ENCODE peak calls at places on chromosomes 12 and 14, in seven cellular contexts. P is kidney, Q is iPS DF 6.9, S is transverse colon, X is heart left ventricle, O is fibroblast of lung, D is heart right ventricle. B is an unnamed sample. For H3K4me1, the result is how much of the 10 kb centered on the place peaks cover.

GRCh38 chr14:80981156-80981555 is 25.7 kb downstream of the TSHR start:
- DNase-seq in P (no peak), Q (no peak), S (no peak), X (no peak), O (no peak), D (no peak), B (no peak)

GRCh38 chr12:55670213-55670730 is 33.6 kb downstream of the OR10P1 start:
- DNase-seq in P (no peak), Q (no peak), S (peak), X (no peak), O (no peak), D (no peak), B (no peak)

GRCh38 chr12:12333980-12334709 is 15.9 kb downstream of the MANSC1 start:
- DNase-seq in P (no peak), Q (no peak), S (peak), X (peak), O (peak), D (peak), B (peak)

GRCh38 chr12:13165578-13166120 is 30.9 kb upstream of the EMP1 start:
- DNase-seq in P (peak), Q (no peak), S (peak), X (peak), O (peak), D (peak), B (peak)

GRCh38 chr14:68476212-68476964 is 316.5 kb downstream of the ZFP36L1 start:
- DNase-seq in P (peak), Q (no peak), S (peak), X (peak), O (peak), D (peak), B (peak)

GRCh38 chr12:107320929-107321618 is 227.7 kb upstream of the CRY1 start:
- DNase-seq in P (no peak), Q (no peak), S (peak), X (peak), O (peak), D (no peak), B (peak)

GRCh38 chr12:108567974-108568652 is 5.7 kb downstream of the ISCU start:
- DNase-seq in P (no peak), Q (no peak), S (no peak), X (no peak), O (peak), D (no peak), B (no peak)

GRCh38 chr14:23866269-23866668 is 87.3 kb upstream of the DHRS4 start:
- DNase-seq in P (no peak), Q (no peak), S (no peak), X (no peak), O (no peak), D (no peak), B (no peak)

GRCh38 chr14:102795060-102795925 is 18.0 kb downstream of the TRAF3 start:
- DNase-seq in P (no peak), Q (no peak), S (peak), X (peak), O (peak), D (no peak), B (peak)

GRCh38 chr12:10717410-10717809 is 5.7 kb downstream of the YBX3 start:
- DNase-seq in P (no peak), Q (no peak), S (no peak), X (no peak), O (peak), D (no peak), B (no peak)

GRCh38 chr14:95364481-95365209 is 44.9 kb upstream of the CLMN start:
- DNase-seq in P (no peak), Q (no peak), S (no peak), X (no peak), O (no peak), D (no peak), B (no peak)

GRCh38 chr12:14716848-14717444 is 20.5 kb upstream of the GUCY2C start:
- DNase-seq in P (no peak), Q (no peak), S (peak), X (no peak), O (peak), D (no peak), B (no peak)

GRCh38 chr14:76647699-76648298 is 113.5 kb upstream of the VASH1 start:
- DNase-seq in P (no peak), Q (peak), S (peak), X (no peak), O (peak), D (no peak), B (no peak)

GRCh38 chr14:90803249-90803648 is 13.0 kb downstream of the TTC7B start:
- DNase-seq in P (no peak), Q (no peak), S (no peak), X (no peak), O (no peak), D (no peak), B (no peak)

GRCh38 chr12:71947645-71948105 is 9.0 kb downstream of the TPH2 start:
- DNase-seq in P (no peak), Q (peak), S (no peak), X (no peak), O (peak), D (no peak), B (no peak)

GRCh38 chr12:104751024-104751570 is 207.0 kb downstream of the SLC41A2 start:
- DNase-seq in P (no peak), Q (no peak), S (no peak), X (no peak), O (no peak), D (no peak), B (no peak)

GRCh38 chr12:95473440-95473946 is 459 bp upstream of the METAP2 start:
- DNase-seq in P (no peak), Q (no peak), S (peak), X (peak), O (peak), D (no peak), B (no peak)

GRCh38 chr12:127829974-127830543 is 436.9 kb upstream of the TMEM132C start:
- DNase-seq in P (no peak), Q (no peak), S (no peak), X (no peak), O (peak), D (no peak), B (no peak)

GRCh38 chr12:44876554-44877275 is 600 bp upstream of the NELL2 start:
- DNase-seq in P (peak), Q (peak), S (no peak), X (no peak), O (peak), D (peak), B (peak)

GRCh38 chr14:38616959-38617358 is 361.1 kb upstream of the CLEC14A start:
- DNase-seq in P (no peak), Q (no peak), S (no peak), X (no peak), O (no peak), D (no peak), B (no peak)

GRCh38 chr14:95098984-95099599 is 58.2 kb downstream of the DICER1 start:
- DNase-seq in P (peak), Q (peak), S (peak), X (peak), O (peak), D (peak), B (peak)

GRCh38 chr12:96104566-96104965 is 69.2 kb upstream of the LTA4H start:
- DNase-seq in P (no peak), Q (no peak), S (no peak), X (no peak), O (no peak), D (no peak), B (no peak)

GRCh38 chr14:51094282-51094821 is 553 bp downstream of the TRIM9 start:
- DNase-seq in P (peak), Q (no peak), S (no peak), X (no peak), O (peak), D (peak), B (peak)

GRCh38 chr12:108572166-108572790 is 9.9 kb downstream of the ISCU start:
- DNase-seq in P (no peak), Q (no peak), S (no peak), X (no peak), O (peak), D (no peak), B (no peak)

GRCh38 chr14:64584185-64584584 is 34.4 kb downstream of the PPP1R36 start:
- DNase-seq in P (no peak), Q (no peak), S (no peak), X (no peak), O (no peak), D (no peak), B (no peak)

GRCh38 chr14:68654471-68654941 is 138.4 kb downstream of the ZFP36L1 start:
- DNase-seq in P (no peak), Q (no peak), S (no peak), X (no peak), O (peak), D (no peak), B (peak)

GRCh38 chr14:105169776-105170655 is 1.4 kb upstream of the JAG2 start:
- DNase-seq in P (no peak), Q (no peak), S (no peak), X (no peak), O (no peak), D (no peak), B (no peak)

GRCh38 chr12:105083551-105084105 is 630 bp downstream of the ALDH1L2 start:
- DNase-seq in P (peak), Q (no peak), S (peak), X (peak), O (peak), D (peak), B (peak)

GRCh38 chr12:88716240-88716639 is 136.0 kb upstream of the KITLG start:
- DNase-seq in P (no peak), Q (no peak), S (no peak), X (no peak), O (no peak), D (no peak), B (no peak)

GRCh38 chr14:50344116-50344775 is 32.1 kb downstream of the DMAC2L start:
- DNase-seq in P (no peak), Q (no peak), S (no peak), X (no peak), O (peak), D (no peak), B (no peak)

GRCh38 chr14:67510121-67510520 is 21.6 kb upstream of the TMEM229B start:
- DNase-seq in P (no peak), Q (no peak), S (no peak), X (no peak), O (peak), D (no peak), B (no peak)

GRCh38 chr12:5200276-5201087 is 156.8 kb downstream of the KCNA5 start:
- DNase-seq in P (peak), Q (peak), S (peak), X (peak), O (no peak), D (peak), B (peak)

GRCh38 chr12:98224584-98225221 is 290.7 kb upstream of the TMPO start:
- DNase-seq in P (no peak), Q (no peak), S (no peak), X (no peak), O (no peak), D (no peak), B (no peak)

GRCh38 chr12:52865090-52865944 is 16.5 kb upstream of the KRT78 start:
- DNase-seq in P (peak), Q (peak), S (peak), X (peak), O (peak), D (peak), B (peak)

GRCh38 chr12:12776261-12776660 is 9.2 kb upstream of the APOLD1 start:
- DNase-seq in P (no peak), Q (no peak), S (peak), X (no peak), O (peak), D (no peak), B (no peak)

GRCh38 chr14:46054526-46054925 is 597.1 kb downstream of the RPL10L start:
- DNase-seq in P (no peak), Q (no peak), S (no peak), X (no peak), O (peak), D (no peak), B (no peak)

GRCh38 chr14:63652406-63652805 is 10.7 kb upstream of the WDR89 start:
- DNase-seq in P (no peak), Q (no peak), S (no peak), X (no peak), O (no peak), D (no peak), B (no peak)

GRCh38 chr12:124413401-124413800 is 118.5 kb downstream of the RFLNA start:
- DNase-seq in P (peak), Q (no peak), S (no peak), X (peak), O (no peak), D (peak), B (peak)
- H3K4me1 ChIP-seq in P (under half), Q (under half), S (half or more), X (under half), O (under half), D (under half), B (under half)

GRCh38 chr12:15982921-15983320 is 71.8 kb downstream of the DERA start:
- DNase-seq in P (no peak), Q (no peak), S (no peak), X (no peak), O (no peak), D (no peak), B (no peak)
- H3K4me1 ChIP-seq in P (under half), Q (under half), S (under half), X (under half), O (under half), D (under half), B (under half)

DNA sequence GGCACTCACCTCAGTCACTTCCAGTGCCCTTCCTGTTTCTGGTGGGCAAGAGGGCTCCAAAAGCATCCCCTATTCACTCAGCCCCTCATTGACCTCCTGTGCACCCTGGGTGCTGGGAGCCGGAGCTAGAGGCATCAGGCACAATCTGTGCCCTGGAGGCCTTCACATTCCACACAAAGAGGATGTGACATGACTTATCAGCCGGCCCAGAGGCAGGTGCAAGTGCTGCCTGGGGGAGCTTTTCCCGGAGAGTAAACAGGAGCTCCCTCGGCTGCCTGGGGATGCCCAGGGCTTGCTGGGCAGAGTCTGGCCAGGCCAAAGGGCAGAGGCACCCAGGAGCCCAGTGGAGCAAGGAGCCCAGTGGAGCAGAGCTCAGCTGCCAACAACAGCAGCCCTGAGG is 64.5 kb downstream of the BCL11B start:
- DNase-seq in P (no peak), Q (no peak), S (no peak), X (no peak), O (no peak), D (no peak), B (no peak)
- H3K4me1 ChIP-seq in P (under half), Q (under half), S (under half), X (under half), O (under half), D (under half), B (under half)

GRCh38 chr12:63966603-63966975 is 122.1 kb downstream of the SRGAP1 start:
- DNase-seq in P (no peak), Q (no peak), S (no peak), X (no peak), O (no peak), D (no peak), B (no peak)
- H3K4me1 ChIP-seq in P (under half), Q (under half), S (under half), X (under half), O (under half), D (under half), B (under half)

GRCh38 chr12:54004841-54005530 is 3.8 kb upstream of the HOXC8 start:
- DNase-seq in P (peak), Q (no peak), S (no peak), X (no peak), O (no peak), D (no peak), B (no peak)
- H3K4me1 ChIP-seq in P (under half), Q (under half), S (under half), X (under half), O (under half), D (under half), B (under half)